ENCODE peak calls at places on chromosomes 7 and 10, in seven cellular contexts. Y is endothelial cell of umbilical vein, Q is cardiac muscle cell, C is fibroblast of the aortic adventitia, D is IMR-90, X is lower lobe of right lung, J is Peyer's patch. W is an unnamed sample.

GRCh38 chr7:40332516-40332915 is 197.7 kb downstream of the SUGCT start:
- DNase-seq in Y (no peak), Q (no peak), C (no peak), D (no peak), X (no peak), J (no peak), W (no peak)

GRCh38 chr10:43355749-43356371 is 15.6 kb upstream of the FXYD4 start:
- DNase-seq in Y (no peak), Q (no peak), C (peak), D (no peak), X (no peak), J (peak), W (peak)

GRCh38 chr7:112788778-112789343 is 1.3 kb downstream of the TMEM168 start:
- DNase-seq in Y (no peak), Q (no peak), C (peak), D (no peak), X (no peak), J (no peak), W (no peak)

GRCh38 chr10:21696302-21696701 is 162.3 kb downstream of the MLLT10 start:
- DNase-seq in Y (no peak), Q (peak), C (no peak), D (no peak), X (no peak), J (no peak), W (no peak)

GRCh38 chr7:37259381-37259821 is 189.3 kb downstream of the ELMO1 start:
- DNase-seq in Y (peak), Q (no peak), C (no peak), D (no peak), X (no peak), J (no peak), W (no peak)

GRCh38 chr10:14056545-14057332 is 274.0 kb downstream of the FRMD4A start:
- DNase-seq in Y (peak), Q (no peak), C (peak), D (peak), X (no peak), J (no peak), W (peak)

GRCh38 chr10:86958831-86959736 is 685 bp downstream of the SNCG start:
- DNase-seq in Y (peak), Q (no peak), C (peak), D (peak), X (no peak), J (no peak), W (peak)

GRCh38 chr7:80781561-80781979 is 137.3 kb downstream of the SEMA3C start:
- DNase-seq in Y (peak), Q (peak), C (peak), D (peak), X (no peak), J (no peak), W (peak)

GRCh38 chr10:113227045-113227444 is 277.0 kb downstream of the TCF7L2 start:
- DNase-seq in Y (no peak), Q (no peak), C (no peak), D (no peak), X (no peak), J (no peak), W (no peak)

GRCh38 chr10:72574636-72575035 is 51.2 kb downstream of the MICU1 start:
- DNase-seq in Y (no peak), Q (no peak), C (no peak), D (no peak), X (no peak), J (no peak), W (no peak)

GRCh38 chr10:42722575-42722974 is 60.0 kb upstream of the BMS1 start:
- DNase-seq in Y (no peak), Q (no peak), C (no peak), D (no peak), X (no peak), J (no peak), W (no peak)

GRCh38 chr10:4081691-4082111 is 296.7 kb upstream of the KLF6 start:
- DNase-seq in Y (no peak), Q (no peak), C (peak), D (no peak), X (no peak), J (no peak), W (peak)

DNA sequence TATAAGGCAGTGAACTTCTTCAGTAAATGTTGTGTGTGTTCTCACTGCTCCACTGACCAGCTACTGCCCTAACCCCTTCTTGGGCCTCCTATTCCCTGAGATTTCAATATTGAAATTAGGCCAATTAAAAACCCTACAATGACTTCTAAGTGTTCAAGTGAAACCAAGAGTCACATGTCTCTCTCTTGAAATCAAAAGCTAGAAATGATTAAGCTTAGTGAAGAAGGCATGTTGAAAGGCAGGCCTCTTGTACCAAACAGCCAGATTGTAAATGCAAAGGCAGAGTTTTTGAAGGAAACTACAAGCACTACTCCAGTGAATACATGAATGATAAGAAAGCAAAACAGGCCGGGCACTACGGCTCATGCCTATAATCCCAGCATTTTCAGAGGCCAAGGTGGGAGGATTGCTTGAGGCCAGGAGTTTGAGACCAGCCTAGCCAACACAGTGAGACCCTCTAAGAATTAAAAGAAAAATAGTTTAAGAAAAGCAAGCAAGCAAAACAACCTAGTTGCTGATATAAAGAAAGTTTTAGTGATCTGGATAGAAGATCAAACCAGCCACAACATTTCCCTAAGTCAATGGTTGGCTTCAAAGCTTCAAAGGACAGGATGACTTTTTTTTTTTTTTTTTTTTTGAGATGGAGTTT is 22.3 kb downstream of the BRAF start:
- DNase-seq in Y (no peak), Q (no peak), C (no peak), D (no peak), X (no peak), J (no peak), W (no peak)
- H3K4me3 ChIP-seq in Y (no peak), Q (no peak), C (no peak), D (no peak), X (no peak), J (no peak), W (no peak)

GRCh38 chr7:151987748-151988529 is 31.7 kb downstream of the GALNTL5 start:
- DNase-seq in Y (no peak), Q (peak), C (peak), D (peak), X (no peak), J (no peak), W (no peak)

GRCh38 chr7:151990567-151990966 is 34.3 kb downstream of the GALNTL5 start:
- DNase-seq in Y (peak), Q (no peak), C (no peak), D (peak), X (no peak), J (no peak), W (no peak)

GRCh38 chr7:151993977-151994676 is 31.3 kb upstream of the GALNT11 start:
- DNase-seq in Y (no peak), Q (no peak), C (no peak), D (no peak), X (no peak), J (no peak), W (no peak)

DNA sequence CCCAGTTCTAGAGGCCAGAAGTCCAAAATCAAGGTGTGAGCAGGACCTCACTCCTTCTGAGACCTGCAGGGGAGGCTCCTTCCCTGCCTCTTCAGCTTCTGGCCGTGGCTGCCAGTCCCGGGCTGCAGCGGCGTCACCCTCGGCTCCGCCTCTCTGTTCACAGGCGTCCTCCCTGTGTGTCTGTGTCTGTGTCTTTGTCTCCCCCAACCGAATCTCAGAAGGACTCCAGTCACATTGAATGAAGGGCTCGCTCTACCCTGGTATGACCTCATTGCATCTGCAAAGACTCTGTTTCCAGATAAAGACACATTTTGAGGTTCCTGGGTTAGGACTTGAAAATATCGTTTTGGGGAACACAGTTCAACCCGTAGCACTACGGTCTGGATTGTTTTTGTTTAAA is 33.1 kb upstream of the GALNT11 start:
- DNase-seq in Y (peak), Q (peak), C (peak), D (no peak), X (peak), J (peak), W (peak)
- TF ChIP-seq CTCF in Y (no peak), Q (no peak), C (no peak), D (no peak), X (peak), J (no peak), W (peak)

GRCh38 chr7:99141334-99141733 is 2.6 kb downstream of the SMURF1 start:
- DNase-seq in Y (no peak), Q (no peak), C (peak), D (no peak), X (no peak), J (no peak), W (no peak)
- H3K4me3 ChIP-seq in Y (peak), Q (no peak), C (peak), D (peak), X (peak), J (peak), W (peak)

DNA sequence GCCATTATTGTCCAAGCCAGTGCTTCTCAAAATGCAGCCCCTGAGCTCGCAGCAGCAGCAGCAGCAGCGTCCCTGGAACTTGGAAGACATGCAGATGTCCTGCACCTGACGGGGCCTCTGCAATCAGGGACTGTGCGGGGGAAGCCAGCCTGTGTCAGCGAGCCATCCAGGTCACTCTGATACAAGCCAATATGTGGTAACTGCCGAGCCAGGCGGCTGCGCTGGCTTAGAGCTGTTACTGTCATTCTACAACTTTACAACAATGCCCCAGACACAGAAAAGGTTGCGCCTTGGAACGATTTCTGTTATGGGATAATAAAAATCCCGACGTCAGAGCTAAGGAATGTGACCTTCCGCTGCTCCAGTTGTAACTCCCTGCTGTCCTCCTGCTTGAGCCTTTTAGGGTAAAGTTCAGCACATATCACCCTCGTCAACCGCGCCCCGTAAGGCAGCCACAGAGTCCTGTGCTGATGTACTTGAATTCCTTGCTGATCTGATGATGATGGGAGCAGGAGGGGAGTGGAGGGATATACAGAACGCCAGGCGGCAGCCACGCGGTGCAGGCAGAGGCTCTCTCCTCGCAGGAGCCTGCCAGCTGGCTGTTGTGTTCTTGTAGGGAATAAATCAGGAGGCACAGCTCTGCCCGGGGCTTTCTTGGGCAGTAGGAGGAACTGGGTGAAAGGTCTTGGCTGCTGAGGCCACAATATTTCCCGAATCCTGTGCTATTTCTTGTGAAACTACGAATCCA is 20.0 kb upstream of the CRYGN start:
- DNase-seq in Y (peak), Q (peak), C (peak), D (peak), X (peak), J (peak), W (peak)
- TF ChIP-seq CTCF in Y (peak), Q (peak), C (peak), D (peak), X (peak), J (no peak), W (peak)

GRCh38 chr10:88991161-88991899 is 732 bp downstream of the FAS start:
- DNase-seq in Y (peak), Q (peak), C (peak), D (peak), X (peak), J (peak), W (peak)

GRCh38 chr10:88990528-88991160 is at the start of gene FAS:
- DNase-seq in Y (peak), Q (peak), C (peak), D (peak), X (peak), J (peak), W (peak)

GRCh38 chr10:88989824-88990527 is 622 bp upstream of the FAS start:
- DNase-seq in Y (peak), Q (peak), C (peak), D (peak), X (peak), J (no peak), W (peak)

GRCh38 chr10:88987840-88988239 is 2.8 kb upstream of the FAS start:
- DNase-seq in Y (no peak), Q (no peak), C (no peak), D (no peak), X (no peak), J (no peak), W (no peak)

GRCh38 chr10:88989423-88989822 is 1.2 kb upstream of the FAS start:
- DNase-seq in Y (peak), Q (no peak), C (no peak), D (no peak), X (no peak), J (no peak), W (no peak)
- H3K4me3 ChIP-seq in Y (no peak), Q (no peak), C (peak), D (peak), X (peak), J (peak), W (peak)

GRCh38 chr10:32093650-32094049 is 37.4 kb upstream of the KIF5B start:
- DNase-seq in Y (no peak), Q (no peak), C (no peak), D (no peak), X (no peak), J (no peak), W (no peak)

GRCh38 chr10:32095116-32095733 is 39.0 kb upstream of the KIF5B start:
- DNase-seq in Y (no peak), Q (no peak), C (peak), D (no peak), X (no peak), J (no peak), W (peak)

DNA sequence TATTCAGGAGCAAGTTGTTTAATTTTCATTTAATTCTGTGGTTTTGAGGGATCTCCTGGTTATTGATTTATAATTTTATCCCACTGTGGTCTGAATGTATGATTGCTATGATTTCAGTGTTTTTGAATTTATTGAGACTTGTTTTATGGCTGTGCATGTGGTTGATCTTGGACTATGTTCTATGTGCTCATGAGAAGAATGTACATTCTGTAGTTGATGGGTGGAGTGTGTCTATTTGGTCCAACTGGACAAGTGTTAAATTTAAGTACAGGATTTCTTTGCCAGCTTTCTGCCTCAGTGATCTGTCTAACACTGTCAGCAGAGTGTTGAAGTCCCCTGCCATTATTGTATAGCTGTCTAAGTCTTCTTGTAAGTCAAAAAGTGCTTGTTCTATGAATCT is 34.8 kb upstream of the KIF5B start:
- DNase-seq in Y (no peak), Q (no peak), C (no peak), D (no peak), X (no peak), J (no peak), W (no peak)
- TF ChIP-seq CTCF in Y (no peak), Q (no peak), C (no peak), D (no peak), X (no peak), J (no peak), W (no peak)

GRCh38 chr7:139105037-139105382 is 4.5 kb downstream of the ZC3HAV1 start:
- DNase-seq in Y (no peak), Q (no peak), C (no peak), D (no peak), X (no peak), J (no peak), W (no peak)
- H3K4me3 ChIP-seq in Y (no peak), Q (no peak), C (no peak), D (no peak), X (peak), J (peak), W (no peak)